ENCODE peak calls at places on chromosomes 4 and X, in four cellular contexts. Y is vagina, O is testis, M is adrenal gland. B is an unnamed sample.

GRCh38 chr4:106601519-106601918 is 232.9 kb upstream of the GIMD1 start:
- DNase-seq in O (no peak), Y (no peak), M (no peak), B (no peak)

GRCh38 chr4:174352405-174352804 is 68.7 kb downstream of the CEP44 start:
- DNase-seq in M (no peak), O (no peak), Y (no peak), B (no peak)

GRCh38 chr4:69536980-69537379 is 41.3 kb upstream of the UGT2B4 start:
- DNase-seq in O (no peak), M (no peak), Y (no peak), B (no peak)

GRCh38 chr4:6750302-6751221 is 32.0 kb upstream of the KIAA0232 start:
- DNase-seq in Y (no peak), O (no peak), M (no peak), B (no peak)

GRCh38 chr4:8291036-8291682 is 21.6 kb downstream of the HTRA3 start:
- DNase-seq in O (no peak), Y (no peak), M (no peak), B (no peak)

GRCh38 chr4:107468812-107469211 is 251.2 kb downstream of the PAPSS1 start:
- DNase-seq in M (no peak), O (no peak), Y (no peak), B (no peak)

GRCh38 chr4:119861731-119862130 is 204.9 kb downstream of the MAD2L1 start:
- DNase-seq in Y (no peak), M (no peak), O (peak), B (no peak)

GRCh38 chr4:119103263-119103662 is 32.4 kb upstream of the MYOZ2 start:
- DNase-seq in M (no peak), O (no peak), Y (no peak), B (peak)

GRCh38 chr4:37970702-37971101 is 10.5 kb downstream of the PTTG2 start:
- DNase-seq in O (peak), M (peak), Y (no peak), B (peak)

GRCh38 chr4:136558940-136559494 is 973.3 kb downstream of the PCDH18 start:
- DNase-seq in M (no peak), O (no peak), Y (no peak), B (no peak)

GRCh38 chr4:98639523-98639922 is 18.9 kb downstream of the TSPAN5 start:
- DNase-seq in Y (no peak), M (no peak), O (no peak), B (no peak)

GRCh38 chr4:56648245-56649151 is 32.6 kb downstream of the HOPX start:
- DNase-seq in Y (no peak), M (no peak), O (no peak), B (no peak)

GRCh38 chr4:47752214-47752613 is 85.7 kb downstream of the CORIN start:
- DNase-seq in Y (no peak), M (no peak), O (no peak), B (no peak)

GRCh38 chrX:100625985-100626491 is 10.6 kb downstream of the TSPAN6 start:
- DNase-seq in M (no peak), O (no peak), Y (no peak), B (no peak)

GRCh38 chr4:150310159-150310895 is 232.1 kb downstream of the DCLK2 start:
- DNase-seq in M (no peak), O (no peak), Y (no peak), B (no peak)

GRCh38 chrX:38577738-38578137 is 16.4 kb downstream of the TSPAN7 start:
- DNase-seq in M (no peak), O (no peak), Y (no peak), B (no peak)

GRCh38 chrX:122850326-122850725 is 333.8 kb upstream of the GRIA3 start:
- DNase-seq in M (no peak), Y (no peak), O (no peak), B (no peak)

GRCh38 chr4:23878235-23878861 is 11.5 kb downstream of the PPARGC1A start:
- DNase-seq in O (no peak), Y (no peak), M (no peak), B (no peak)

GRCh38 chr4:132572210-132572609 is 576.9 kb upstream of the PCDH10 start:
- DNase-seq in M (no peak), Y (no peak), O (no peak), B (no peak)

GRCh38 chr4:53563824-53564223 is 27.5 kb downstream of the LNX1 start:
- DNase-seq in O (no peak), M (no peak), Y (no peak), B (no peak)

GRCh38 chrX:134691453-134691852 is 33.2 kb upstream of the PLAC1 start:
- DNase-seq in M (no peak), Y (no peak), O (no peak), B (no peak)

GRCh38 chrX:41350976-41351569 is 17.1 kb downstream of the DDX3X start:
- DNase-seq in O (no peak), Y (no peak), M (no peak), B (no peak)

GRCh38 chr4:8704632-8705031 is 112.1 kb downstream of the CPZ start:
- DNase-seq in Y (no peak), O (no peak), M (no peak), B (no peak)

GRCh38 chrX:17361620-17362019 is 13.4 kb upstream of the NHS start:
- DNase-seq in Y (no peak), O (peak), M (no peak), B (no peak)

GRCh38 chrX:74614193-74614909 is at the start of gene RLIM:
- DNase-seq in Y (no peak), O (peak), M (peak), B (peak)

GRCh38 chrX:30504309-30504708 is 73.3 kb downstream of the TASL start:
- DNase-seq in Y (no peak), M (no peak), O (no peak), B (no peak)

GRCh38 chr4:111454961-111455360 is 690.3 kb upstream of the FAM241A start:
- DNase-seq in O (no peak), Y (no peak), M (no peak), B (no peak)

GRCh38 chr4:185573651-185574199 is 38.4 kb upstream of the PDLIM3 start:
- DNase-seq in M (peak), O (no peak), Y (no peak), B (peak)

GRCh38 chrX:41240504-41240903 is 93.5 kb upstream of the DDX3X start:
- DNase-seq in O (no peak), M (no peak), Y (no peak), B (no peak)

GRCh38 chrX:148960060-148960459 is 459.6 kb downstream of the AFF2 start:
- DNase-seq in O (no peak), Y (no peak), M (no peak), B (no peak)

GRCh38 chrX:134246282-134246681 is 9.3 kb downstream of the CCDC160 start:
- DNase-seq in O (peak), M (no peak), Y (no peak), B (no peak)

GRCh38 chrX:119775517-119776238 is 15.8 kb downstream of the RPL39 start:
- DNase-seq in M (no peak), Y (no peak), O (peak), B (no peak)

GRCh38 chr4:163331629-163332360 is 601 bp downstream of the NPY1R start:
- DNase-seq in O (peak), Y (no peak), M (peak), B (no peak)

GRCh38 chr4:159725571-159725970 is 622.7 kb downstream of the RAPGEF2 start:
- DNase-seq in O (no peak), Y (no peak), M (no peak), B (no peak)

GRCh38 chr4:612749-613125 is 12.6 kb upstream of the PDE6B start:
- DNase-seq in Y (no peak), M (no peak), O (no peak), B (no peak)

GRCh38 chr4:6987566-6987920 is 55.6 kb upstream of the TADA2B start:
- DNase-seq in M (no peak), O (no peak), Y (no peak), B (no peak)

GRCh38 chrX:39840141-39841126 is 257.3 kb downstream of the BCOR start:
- DNase-seq in M (no peak), O (no peak), Y (no peak), B (no peak)

GRCh38 chrX:47577901-47578300 is 4.3 kb upstream of the TIMP1 start:
- DNase-seq in M (no peak), Y (no peak), O (no peak), B (no peak)

GRCh38 chrX:106987488-106987887 is 12.5 kb downstream of the MORC4 start:
- DNase-seq in Y (no peak), O (no peak), M (no peak), B (no peak)

GRCh38 chr4:120873554-120873953 is 49.0 kb downstream of the PRDM5 start:
- DNase-seq in O (no peak), Y (no peak), M (no peak), B (no peak)

DNA sequence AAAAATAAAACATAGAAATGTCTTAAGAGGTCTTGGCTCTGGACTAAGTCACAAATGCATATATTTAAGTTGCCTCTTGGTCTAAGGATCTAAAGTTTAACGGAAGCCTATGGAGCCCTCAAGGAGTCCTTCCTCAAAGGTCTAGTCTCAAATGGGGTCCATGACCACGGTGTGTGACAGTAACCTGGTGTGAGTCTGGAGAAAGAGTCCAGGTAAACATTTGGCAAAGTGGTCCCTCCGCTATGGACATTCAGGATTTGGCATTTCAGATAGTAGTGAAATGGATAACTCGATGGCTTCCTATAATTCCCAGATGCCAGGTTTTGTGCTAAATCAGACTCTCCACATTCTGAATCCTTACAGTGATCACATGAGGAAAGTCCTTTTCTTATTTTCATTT is 44.2 kb downstream of the RHOH start:
- DNase-seq in O (no peak), Y (no peak), M (no peak), B (no peak)
- TF ChIP-seq POLR2A in O (no peak), Y (no peak), M (no peak), B (no peak)

GRCh38 chr4:145825255-145825654 is 113.4 kb downstream of the ZNF827 start:
- DNase-seq in O (no peak), M (no peak), Y (no peak), B (no peak)

GRCh38 chr4:145828802-145829485 is 109.7 kb downstream of the ZNF827 start:
- DNase-seq in M (no peak), Y (no peak), O (no peak), B (no peak)

GRCh38 chr4:145830699-145831098 is 107.9 kb downstream of the ZNF827 start:
- DNase-seq in O (no peak), Y (no peak), M (no peak), B (no peak)

GRCh38 chr4:145829629-145830395 is 108.8 kb downstream of the ZNF827 start:
- DNase-seq in Y (no peak), O (no peak), M (no peak), B (no peak)

GRCh38 chr4:145827885-145828284 is 110.7 kb downstream of the ZNF827 start:
- DNase-seq in Y (no peak), M (no peak), O (no peak), B (no peak)
- TF ChIP-seq POLR2A in Y (no peak), M (no peak), O (no peak), B (no peak)

GRCh38 chr4:122732329-122733026 is at the start of gene BBS12:
- DNase-seq in M (peak), Y (peak), O (peak), B (peak)

GRCh38 chr4:122733805-122734155 is 1.3 kb downstream of the BBS12 start:
- DNase-seq in Y (no peak), M (no peak), O (no peak), B (no peak)

GRCh38 chr4:122731676-122732075 is 828 bp upstream of the BBS12 start:
- DNase-seq in O (no peak), Y (no peak), M (no peak), B (no peak)

GRCh38 chr4:122728781-122729330 is 3.6 kb upstream of the BBS12 start:
- DNase-seq in Y (no peak), O (no peak), M (no peak), B (no peak)
- TF ChIP-seq POLR2A in Y (no peak), O (no peak), M (no peak), B (no peak)

GRCh38 chr4:55618546-55619143 is 17.5 kb downstream of the NMU start:
- DNase-seq in O (no peak), M (no peak), Y (no peak), B (no peak)
- TF ChIP-seq POLR2A in O (no peak), M (no peak), Y (no peak), B (no peak)